ENCODE peak calls at places on chromosomes 5 and 9, in eight cellular contexts. L, A, Z, P, F, Q, W and E are unnamed samples.

GRCh38 chr9:117744390-117744789 is 40.2 kb downstream of the TLR4 start:
- DNase-seq in L (no peak), A (no peak), Z (no peak), P (no peak), F (no peak), Q (no peak), W (peak), E (no peak)

GRCh38 chr5:1502046-1502736 is 21.6 kb downstream of the LPCAT1 start:
- DNase-seq in L (no peak), A (no peak), Z (peak), P (no peak), F (no peak), Q (no peak), W (no peak), E (no peak)

GRCh38 chr9:129493002-129493713 is 127.7 kb downstream of the C9orf50 start:
- DNase-seq in L (no peak), A (no peak), Z (peak), P (no peak), F (no peak), Q (no peak), W (no peak), E (no peak)

GRCh38 chr9:70421272-70422180 is 7.1 kb upstream of the KLF9 start:
- DNase-seq in L (peak), A (no peak), Z (no peak), P (no peak), F (no peak), Q (peak), W (no peak), E (no peak)

GRCh38 chr5:180135128-180135955 is 63.8 kb upstream of the RNF130 start:
- DNase-seq in L (peak), A (no peak), Z (no peak), P (no peak), F (peak), Q (no peak), W (no peak), E (no peak)

GRCh38 chr5:8254674-8255073 is 385.7 kb downstream of the MTRR start:
- DNase-seq in L (no peak), A (no peak), Z (no peak), P (no peak), F (no peak), Q (no peak), W (no peak), E (no peak)

GRCh38 chr5:173823721-173824567 is 64.2 kb upstream of the CPEB4 start:
- DNase-seq in L (no peak), A (peak), Z (no peak), P (peak), F (no peak), Q (peak), W (no peak), E (no peak)

GRCh38 chr5:32323741-32324140 is 11.0 kb upstream of the MTMR12 start:
- DNase-seq in L (peak), A (no peak), Z (no peak), P (no peak), F (no peak), Q (no peak), W (no peak), E (no peak)

GRCh38 chr5:148364343-148364742 is 19.4 kb upstream of the FBXO38 start:
- DNase-seq in L (no peak), A (no peak), Z (no peak), P (no peak), F (no peak), Q (no peak), W (no peak), E (no peak)

GRCh38 chr9:71767421-71768321 is 642 bp downstream of the CEMIP2 start:
- DNase-seq in L (peak), A (no peak), Z (peak), P (no peak), F (no peak), Q (peak), W (no peak), E (no peak)

GRCh38 chr9:95880011-95880690 is 4.7 kb downstream of the ERCC6L2 start:
- DNase-seq in L (no peak), A (no peak), Z (no peak), P (no peak), F (no peak), Q (peak), W (no peak), E (no peak)

GRCh38 chr9:127578952-127579853 is 32.9 kb upstream of the STXBP1 start:
- DNase-seq in L (no peak), A (peak), Z (peak), P (peak), F (peak), Q (peak), W (peak), E (peak)

GRCh38 chr5:133245191-133246052 is 193.6 kb downstream of the HSPA4 start:
- DNase-seq in L (no peak), A (peak), Z (peak), P (peak), F (peak), Q (peak), W (no peak), E (no peak)

GRCh38 chr9:79591463-79591862 is 19.7 kb downstream of the TLE4 start:
- DNase-seq in L (no peak), A (no peak), Z (no peak), P (no peak), F (no peak), Q (no peak), W (no peak), E (no peak)

GRCh38 chr9:7507026-7507425 is 292.6 kb downstream of the DMAC1 start:
- DNase-seq in L (no peak), A (no peak), Z (no peak), P (no peak), F (no peak), Q (no peak), W (no peak), E (no peak)

GRCh38 chr9:7509586-7509985 is 290.0 kb downstream of the DMAC1 start:
- DNase-seq in L (no peak), A (no peak), Z (no peak), P (no peak), F (no peak), Q (no peak), W (no peak), E (no peak)

GRCh38 chr9:7510209-7510608 is 289.4 kb downstream of the DMAC1 start:
- DNase-seq in L (no peak), A (no peak), Z (no peak), P (no peak), F (no peak), Q (no peak), W (no peak), E (peak)

DNA sequence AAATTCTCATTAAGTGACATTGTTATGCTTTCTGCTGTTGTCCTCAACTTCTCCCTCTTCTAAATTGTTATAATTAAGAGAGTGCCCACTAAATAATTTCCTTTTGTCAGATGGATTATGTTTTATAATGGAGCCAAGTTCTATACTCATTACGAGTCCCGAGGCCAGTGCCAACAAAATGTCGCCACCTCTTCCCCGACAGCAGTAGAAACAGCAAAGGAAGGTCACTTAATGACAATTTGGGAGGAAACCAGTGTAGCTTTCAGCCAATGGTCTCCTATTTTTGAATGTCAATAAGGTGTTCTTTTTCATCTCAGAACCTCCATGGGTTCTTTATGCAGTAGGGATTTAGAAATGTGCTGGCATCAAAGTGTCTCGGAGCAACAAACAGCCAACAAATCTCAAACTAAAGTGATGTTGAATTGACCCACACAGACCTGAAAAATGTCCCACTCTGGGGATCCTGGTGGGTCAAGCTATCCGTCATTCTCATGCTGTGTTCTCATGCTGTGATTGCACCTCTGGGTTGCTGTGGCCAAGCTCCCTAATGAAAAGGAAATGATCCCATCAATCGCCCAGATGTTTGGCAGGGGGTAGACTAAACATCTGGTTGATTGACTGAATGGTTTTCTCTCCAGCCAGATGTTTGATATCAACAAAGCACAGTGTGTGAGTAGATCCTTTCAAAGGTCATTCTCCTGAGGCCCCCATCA is 291.9 kb downstream of the DMAC1 start:
- DNase-seq in L (no peak), A (no peak), Z (no peak), P (no peak), F (no peak), Q (no peak), W (no peak), E (no peak)
- TF ChIP-seq MAX in L (no peak), A (no peak), Z (no peak), P (no peak), F (no peak), Q (no peak), W (no peak), E (no peak)

DNA sequence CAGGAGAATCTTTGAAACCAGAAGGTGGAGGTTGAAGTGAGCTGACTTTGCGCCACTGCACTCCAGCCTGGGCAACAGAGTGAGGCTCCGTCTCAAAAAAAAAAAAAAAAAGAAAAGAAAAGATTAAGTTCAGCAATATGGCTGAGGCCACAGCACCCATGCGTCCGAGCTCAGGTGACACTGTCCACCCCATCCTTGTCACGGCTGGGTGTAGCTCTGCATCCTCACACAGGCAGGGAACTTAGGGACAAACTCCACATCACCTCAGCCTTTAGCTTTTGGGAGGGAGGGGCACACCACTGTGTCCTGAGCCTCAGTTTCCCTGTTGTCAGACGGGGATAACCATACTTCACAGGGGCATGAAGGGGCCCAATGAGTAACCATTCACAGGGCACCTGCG is 15.5 kb downstream of the FGD3 start:
- DNase-seq in L (no peak), A (no peak), Z (no peak), P (no peak), F (no peak), Q (no peak), W (no peak), E (no peak)
- H3K27ac ChIP-seq in L (no peak), A (no peak), Z (no peak), P (no peak), F (no peak), Q (no peak), W (no peak), E (no peak)

GRCh38 chr5:176609724-176610429 is at the start of gene GPRIN1:
- DNase-seq in L (peak), A (peak), Z (peak), P (peak), F (peak), Q (peak), W (no peak), E (peak)
- TF ChIP-seq MAX in L (no peak), A (no peak), Z (no peak), P (peak), F (peak), Q (no peak), W (no peak), E (no peak)

DNA sequence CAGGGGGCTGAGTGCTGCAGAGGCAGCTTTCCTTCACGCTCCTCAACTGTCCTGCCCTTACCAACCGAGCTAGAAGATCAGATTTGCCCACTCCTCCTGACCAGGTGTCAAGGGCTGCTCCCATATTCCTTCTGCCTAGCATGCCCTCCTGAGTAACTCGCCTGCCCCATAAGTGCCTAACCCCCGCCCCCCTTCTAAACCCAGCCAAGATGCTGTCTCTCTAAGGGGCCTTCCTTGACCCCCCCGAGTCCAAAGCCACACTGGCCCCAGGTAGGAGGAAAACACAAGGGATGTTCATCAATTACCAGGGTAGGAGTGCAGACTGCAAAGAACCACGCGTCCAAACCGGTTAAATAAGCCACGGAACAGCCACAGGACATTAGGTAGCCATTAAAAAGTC is 4.8 kb downstream of the CCDC69 start:
- DNase-seq in L (no peak), A (no peak), Z (no peak), P (no peak), F (no peak), Q (no peak), W (no peak), E (no peak)
- H3K27ac ChIP-seq in L (no peak), A (no peak), Z (no peak), P (no peak), F (no peak), Q (no peak), W (no peak), E (no peak)